ENCODE peak calls at places on chromosomes 13 and 19, in ten cellular contexts. Z is thoracic aorta; X is HCT116; T is CD8-positive, alpha-beta memory T cell; G is brain microvascular endothelial cell; K is GM12878; P is Peyer's patch; F is A673; H is CD4-positive, alpha-beta T cell; L is IMR-90. A is an unnamed sample.

GRCh38 chr13:77397636-77398035 is 70.7 kb upstream of the MYCBP2 start:
- DNase-seq in H (no peak), X (no peak), P (no peak), F (no peak), Z (no peak), K (no peak), L (no peak), G (no peak), T (no peak), A (no peak)

GRCh38 chr13:108594153-108594552 is 35.3 kb upstream of the MYO16 start:
- DNase-seq in T (no peak), H (no peak), X (no peak), Z (no peak), K (no peak), P (no peak), F (no peak), L (no peak), G (no peak), A (no peak)

GRCh38 chr19:9940778-9941177 is 4.5 kb upstream of the OLFM2 start:
- DNase-seq in Z (no peak), G (peak; percentile 41), L (peak; percentile 53), F (no peak), P (no peak), T (no peak), H (no peak), K (no peak), X (no peak), A (no peak)

GRCh38 chr19:1091544-1092175 is 3.5 kb downstream of the POLR2E start:
- DNase-seq in F (no peak), X (no peak), P (no peak), G (no peak), K (no peak), Z (no peak), H (no peak), L (no peak), T (no peak), A (no peak)

GRCh38 chr13:94173312-94173854 is 306.1 kb downstream of the DCT start:
- DNase-seq in L (peak; percentile 86), P (no peak), X (no peak), F (no peak), H (no peak), K (no peak), G (peak; percentile 72), T (no peak), Z (no peak), A (no peak)

GRCh38 chr19:17859533-17860330 is at the start of gene RPL18A:
- DNase-seq in L (peak; percentile 100), G (peak; percentile 99), K (peak; percentile 99), X (peak; percentile 100), T (peak; percentile 99), Z (peak; percentile 97), P (peak; percentile 98), F (peak; percentile 100), H (peak; percentile 99), A (peak; percentile 98)

GRCh38 chr19:9952276-9952675 is 16.0 kb upstream of the OLFM2 start:
- DNase-seq in G (no peak), P (no peak), X (no peak), T (no peak), Z (no peak), H (no peak), F (no peak), K (no peak), L (no peak), A (no peak)

GRCh38 chr19:29478578-29479565 is 46.9 kb upstream of the VSTM2B start:
- DNase-seq in L (no peak), F (no peak), H (no peak), Z (no peak), G (no peak), P (no peak), T (no peak), K (no peak), X (peak; percentile 3), A (peak; percentile 31)

DNA sequence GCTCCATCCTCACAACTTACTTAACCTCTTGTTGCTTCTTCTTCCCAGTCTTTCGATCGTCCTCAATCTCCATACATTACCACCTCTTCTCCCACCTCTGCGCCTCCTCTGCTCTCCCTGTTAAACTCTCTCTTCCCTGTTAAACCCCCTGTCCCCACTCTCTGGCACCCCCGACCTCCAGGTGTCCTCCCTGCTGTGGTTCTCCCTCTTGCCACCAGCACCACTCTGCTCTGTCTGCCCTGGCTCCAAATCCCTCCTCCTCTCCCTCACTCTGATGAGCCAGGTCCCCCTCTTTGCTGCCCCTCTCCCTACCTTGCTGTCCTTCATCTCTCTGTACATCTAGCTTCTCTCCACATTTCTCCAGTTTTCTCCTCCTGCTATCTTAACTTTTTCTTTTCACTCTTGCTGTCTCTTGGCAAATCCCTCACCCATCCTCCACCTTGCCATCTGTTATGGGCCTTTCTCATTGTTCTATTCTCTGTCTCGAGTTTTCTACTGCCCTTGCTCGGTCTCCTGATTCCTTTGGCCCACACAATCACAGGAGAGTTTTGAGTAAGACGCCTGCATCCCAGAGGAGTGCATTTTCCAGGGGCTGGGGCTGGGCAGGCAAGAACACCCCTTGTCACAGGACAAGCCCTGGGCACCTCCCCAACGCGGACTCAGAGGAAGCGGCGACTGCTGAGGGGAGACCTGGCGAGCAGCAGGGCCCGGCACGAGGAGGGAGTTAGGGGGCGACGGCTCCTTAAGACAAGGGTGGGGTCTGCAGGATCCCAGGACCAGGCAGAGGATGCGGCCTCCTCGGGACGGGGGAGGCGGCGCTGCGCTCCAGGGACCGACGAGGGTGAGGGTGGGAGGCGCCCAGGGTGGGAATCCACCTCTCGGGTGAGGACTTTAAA is 21.4 kb upstream of the ERVV-1 start:
- DNase-seq in T (no peak), H (no peak), K (no peak), F (no peak), G (peak; percentile 1), P (no peak), Z (no peak), X (no peak), L (no peak), A (no peak)
- H3K27ac ChIP-seq in T (peak overlapping the region; percentile 20), H (no peak overlapping the region), K (no peak overlapping the region), F (no peak overlapping the region), G (peak overlapping the region; percentile 26), P (no peak overlapping the region), Z (peak overlapping the region; percentile 53), X (no peak overlapping the region), L (peak overlapping the region; percentile 56), A (no peak overlapping the region)

GRCh38 chr19:15112385-15112784 is 5.2 kb downstream of the SYDE1 start:
- DNase-seq in F (no peak), G (no peak), Z (no peak), K (no peak), H (no peak), X (peak; percentile 60), P (no peak), T (no peak), L (no peak), A (no peak)

GRCh38 chr19:15111758-15112157 is 4.6 kb downstream of the SYDE1 start:
- DNase-seq in X (no peak), Z (no peak), P (no peak), T (no peak), L (no peak), G (no peak), H (no peak), F (no peak), K (no peak), A (no peak)

GRCh38 chr19:15114153-15114540 is 6.9 kb downstream of the SYDE1 start:
- DNase-seq in G (peak; percentile 58), X (no peak), Z (no peak), T (no peak), H (no peak), F (no peak), K (no peak), P (no peak), L (peak; percentile 65), A (no peak)

GRCh38 chr19:15115080-15115479 is 7.9 kb downstream of the SYDE1 start:
- DNase-seq in P (peak; percentile 23), H (no peak), L (peak; percentile 68), K (no peak), G (peak; percentile 35), T (no peak), F (no peak), Z (no peak), X (no peak), A (no peak)

GRCh38 chr19:15113245-15114152 is 6.3 kb downstream of the SYDE1 start:
- DNase-seq in H (no peak), L (no peak), G (no peak), Z (no peak), K (no peak), X (no peak), T (no peak), P (no peak), F (peak; percentile 27), A (no peak)
- H3K27ac ChIP-seq in H (no peak overlapping the region), L (no peak overlapping the region), G (no peak overlapping the region), Z (peak overlapping the region; percentile 63), K (no peak overlapping the region), X (no peak overlapping the region), T (no peak overlapping the region), P (no peak overlapping the region), F (no peak overlapping the region), A (no peak overlapping the region)

DNA sequence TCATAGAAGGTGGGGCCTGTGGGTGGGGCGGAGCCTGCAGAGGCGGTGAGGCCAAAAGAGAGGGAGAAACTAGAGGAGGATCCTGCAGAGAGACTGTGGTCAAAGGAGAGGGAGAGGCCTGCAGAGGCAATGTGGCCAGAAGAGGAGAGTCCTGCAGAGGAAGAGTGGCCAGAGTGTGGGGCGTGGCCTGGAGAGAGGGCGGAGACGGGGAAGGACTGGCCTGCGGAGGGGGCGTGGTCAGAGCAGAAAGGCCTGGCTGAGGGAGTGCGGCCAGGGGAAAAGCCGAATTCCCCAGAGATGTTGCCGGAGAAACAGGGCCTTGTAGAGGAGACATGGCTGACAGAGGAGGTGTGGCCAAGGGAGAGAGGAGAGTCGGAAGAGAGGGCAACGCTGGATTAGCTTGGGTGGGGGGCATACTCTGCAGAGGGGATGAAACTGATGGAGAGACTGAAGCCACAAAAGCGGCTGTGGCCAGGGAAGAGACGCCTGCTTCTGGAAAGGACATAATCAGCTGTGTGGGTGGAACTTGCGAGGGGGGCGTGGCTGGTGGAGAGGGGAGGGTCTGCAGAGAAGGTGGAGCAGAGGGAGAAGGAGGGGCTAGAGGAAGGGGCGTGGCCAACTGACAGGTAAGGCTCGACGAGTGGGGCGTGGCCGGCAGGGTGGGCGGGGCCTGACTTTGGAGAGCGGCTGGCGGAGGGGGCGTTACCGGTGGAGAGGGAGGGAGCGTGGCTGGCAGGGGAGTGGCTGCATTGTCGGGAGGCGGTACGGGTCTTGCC is 2.5 kb downstream of the PRR36 start:
- DNase-seq in H (peak; percentile 77), G (peak; percentile 94), X (peak; percentile 96), K (peak; percentile 38), T (peak; percentile 82), Z (peak; percentile 29), P (peak; percentile 65), L (peak; percentile 85), F (peak; percentile 96), A (no peak)
- H3K27ac ChIP-seq in H (no peak overlapping the region), G (no peak overlapping the region), X (peak overlapping the region; percentile 69), K (no peak overlapping the region), T (peak overlapping the region; percentile 57), Z (no peak overlapping the region), P (no peak overlapping the region), L (peak overlapping the region; percentile 38), F (peak overlapping the region; percentile 81), A (peak overlapping the region; percentile 53)

GRCh38 chr13:43057653-43058317 is 34.4 kb downstream of the DNAJC15 start:
- DNase-seq in Z (no peak), G (peak; percentile 81), L (no peak), P (peak; percentile 31), H (peak; percentile 44), K (no peak), F (peak; percentile 71), T (peak; percentile 29), X (peak; percentile 68), A (no peak)

GRCh38 chr13:43058836-43059235 is 35.5 kb downstream of the DNAJC15 start:
- DNase-seq in G (peak; percentile 50), F (no peak), K (no peak), X (no peak), T (no peak), L (no peak), Z (no peak), H (no peak), P (no peak), A (no peak)

GRCh38 chr13:43058318-43058674 is 34.9 kb downstream of the DNAJC15 start:
- DNase-seq in L (peak; percentile 62), T (no peak), Z (no peak), F (peak; percentile 72), G (peak; percentile 81), H (no peak), K (no peak), X (peak; percentile 87), P (no peak), A (no peak)

DNA sequence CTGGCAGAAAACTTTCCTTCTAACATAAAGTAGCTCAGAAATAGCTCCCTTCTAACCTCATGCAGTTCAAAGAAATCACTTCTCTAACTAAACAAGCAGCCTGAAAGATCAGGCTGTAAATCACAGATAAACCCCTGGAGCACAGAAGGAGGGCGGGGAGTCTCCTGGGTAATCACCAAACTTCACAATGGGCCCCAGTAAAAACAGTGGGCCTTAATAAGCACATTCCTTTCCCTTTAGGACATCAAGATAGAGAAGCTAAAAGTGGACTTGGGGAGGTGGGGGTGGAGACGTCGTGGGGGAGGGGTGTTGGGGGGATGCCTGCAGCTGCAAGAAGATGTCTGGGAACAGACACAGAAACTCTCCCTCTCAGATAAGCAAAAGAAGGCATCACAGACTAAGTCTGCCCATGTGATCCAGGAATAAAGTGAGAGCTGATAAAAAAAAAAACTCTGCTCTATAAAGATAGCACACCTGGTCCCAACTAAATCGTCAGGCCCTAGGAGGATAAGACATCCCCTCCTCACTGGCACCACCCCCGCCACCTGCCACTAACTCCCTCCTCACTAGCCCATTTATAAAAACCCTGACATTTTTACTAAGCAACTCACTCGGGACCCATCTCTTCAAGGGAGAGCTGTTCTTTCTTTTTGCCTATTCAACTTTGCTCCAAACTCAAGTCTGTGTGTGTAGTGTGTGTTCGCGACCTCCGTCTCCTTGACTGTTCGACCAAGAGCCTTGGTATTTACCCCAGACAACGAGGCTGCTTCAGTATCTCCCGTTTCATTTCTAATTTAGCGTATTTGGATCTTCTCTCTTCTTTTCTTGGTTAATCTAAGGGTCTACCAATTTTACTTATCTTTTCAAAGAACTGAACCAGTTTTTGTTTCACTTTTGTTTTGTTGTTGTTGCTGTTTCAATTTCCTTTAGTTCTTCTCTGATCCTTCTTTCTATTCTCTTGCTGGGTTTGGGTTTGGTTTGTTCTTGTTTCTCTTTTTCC is 31.7 kb downstream of the DNAJC15 start:
- DNase-seq in X (no peak), P (no peak), L (peak; percentile 87), Z (no peak), F (peak; percentile 83), K (no peak), G (peak; percentile 84), H (no peak), T (no peak), A (no peak)
- H3K27ac ChIP-seq in X (peak overlapping the region; percentile 68), P (peak overlapping the region; percentile 83), L (peak overlapping the region; percentile 92), Z (peak overlapping the region; percentile 51), F (peak overlapping the region; percentile 74), K (peak overlapping the region; percentile 71), G (peak overlapping the region; percentile 94), H (peak overlapping the region; percentile 81), T (peak overlapping the region; percentile 81), A (peak overlapping the region; percentile 35)

A was measured in substantia nigra.